ENCODE peak calls at places on chromosomes 2 and 18, in seven cellular contexts. K is IMR-90, T is HCT116, V is A549, B is GM12878, D is HepG2, L is H1. J is an unnamed sample.

GRCh38 chr2:36404312-36404711 is 48.7 kb downstream of the CRIM1 start:
- DNase-seq in T (peak; percentile 28), V (no peak), K (no peak), D (no peak), B (no peak), L (no peak), J (no peak)

GRCh38 chr18:44411277-44411900 is 269.3 kb upstream of the SETBP1 start:
- DNase-seq in T (no peak), L (no peak), B (no peak), K (no peak), V (no peak), D (no peak), J (no peak)

GRCh38 chr2:234623521-234623991 is 126.7 kb upstream of the ARL4C start:
- DNase-seq in T (no peak), B (no peak), D (no peak), V (no peak), L (no peak), K (no peak), J (no peak)

GRCh38 chr2:39778233-39778632 is 825 bp downstream of the THUMPD2 start:
- DNase-seq in T (no peak), V (peak; percentile 25), K (no peak), B (no peak), D (no peak), L (no peak), J (no peak)

GRCh38 chr2:120831891-120832290 is 96.2 kb downstream of the GLI2 start:
- DNase-seq in T (no peak), V (no peak), B (no peak), K (no peak), D (no peak), L (no peak), J (no peak)

GRCh38 chr2:171260471-171261424 is 100.1 kb upstream of the TLK1 start:
- DNase-seq in V (no peak), T (no peak), K (no peak), B (peak; percentile 55), L (peak; percentile 53), D (peak; percentile 32), J (no peak)

GRCh38 chr2:216023055-216023648 is 9.8 kb upstream of the MREG start:
- DNase-seq in T (peak; percentile 42), V (peak; percentile 74), L (peak; percentile 31), B (no peak), K (peak; percentile 52), D (peak; percentile 66), J (peak; percentile 61)

GRCh38 chr18:34933880-34934689 is 107.1 kb upstream of the MAPRE2 start:
- DNase-seq in L (no peak), T (no peak), V (no peak), K (peak; percentile 31), D (no peak), B (no peak), J (no peak)

GRCh38 chr2:136135924-136136906 is 18.3 kb upstream of the CXCR4 start:
- DNase-seq in K (no peak), B (no peak), L (no peak), T (no peak), D (no peak), V (no peak), J (no peak)

GRCh38 chr2:72803151-72803550 is 22.7 kb downstream of the EXOC6B start:
- DNase-seq in V (no peak), T (no peak), D (no peak), L (no peak), K (peak; percentile 66), B (no peak), J (no peak)

GRCh38 chr2:74293191-74294065 is 49.8 kb downstream of the SLC4A5 start:
- DNase-seq in B (no peak), L (no peak), K (peak; percentile 6), V (no peak), D (no peak), T (no peak), J (no peak)

GRCh38 chr18:7395566-7395965 is 164.7 kb downstream of the LRRC30 start:
- DNase-seq in D (no peak), B (no peak), K (no peak), V (no peak), T (no peak), L (no peak), J (no peak)

GRCh38 chr2:223383315-223383714 is 218.8 kb downstream of the SCG2 start:
- DNase-seq in D (no peak), L (no peak), V (no peak), B (no peak), T (no peak), K (peak; percentile 1), J (no peak)

GRCh38 chr2:9494096-9494495 is 19.7 kb downstream of the IAH1 start:
- DNase-seq in T (no peak), D (no peak), V (no peak), K (no peak), B (no peak), L (no peak), J (no peak)

GRCh38 chr2:9497017-9497416 is 22.7 kb downstream of the IAH1 start:
- DNase-seq in B (no peak), V (no peak), L (no peak), T (no peak), K (no peak), D (no peak), J (no peak)

GRCh38 chr2:9492927-9493326 is 18.6 kb downstream of the IAH1 start:
- DNase-seq in D (no peak), T (no peak), L (no peak), B (no peak), K (no peak), V (no peak), J (no peak)

GRCh38 chr2:9493478-9493877 is 19.1 kb downstream of the IAH1 start:
- DNase-seq in T (no peak), L (no peak), D (no peak), B (no peak), V (no peak), K (no peak), J (no peak)

DNA sequence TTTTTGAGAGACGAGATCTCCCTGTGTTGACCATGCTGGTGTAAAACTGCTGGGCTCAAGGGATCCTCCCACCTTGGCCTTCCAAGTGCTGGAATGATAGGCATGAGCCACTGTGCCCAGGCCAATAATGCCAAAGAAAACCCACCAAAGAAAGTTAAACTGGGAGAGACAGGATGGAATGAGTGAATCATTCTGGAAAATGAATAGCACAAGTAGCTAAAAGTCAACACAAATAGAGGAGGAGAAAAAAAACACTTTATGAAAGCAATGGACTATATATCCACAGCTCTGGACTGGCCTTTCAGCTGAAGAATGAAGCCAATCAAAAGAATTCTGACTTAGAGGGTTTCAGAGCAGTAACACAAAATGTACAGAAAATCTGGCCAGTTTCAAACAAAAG is 23.9 kb downstream of the IAH1 start:
- DNase-seq in D (no peak), T (no peak), K (no peak), B (no peak), L (no peak), V (no peak), J (no peak)
- TF ChIP-seq CEBPB in D (no peak), T (no peak), K (no peak), B (no peak), L (no peak), V (no peak), J (no peak)

GRCh38 chr2:236512902-236513433 is 56.7 kb upstream of the ACKR3 start:
- DNase-seq in B (peak; percentile 45), V (peak; percentile 28), T (peak; percentile 22), D (peak; percentile 23), L (peak; percentile 53), K (peak; percentile 34), J (peak; percentile 51)
- TF ChIP-seq CEBPB in B (no peak), V (no peak), T (no peak), D (no peak), L (peak; percentile 3), K (no peak), J (no peak)

GRCh38 chr2:98899041-98899702 is 36.9 kb downstream of the CRACDL start:
- DNase-seq in K (no peak), L (no peak), V (no peak), D (no peak), B (no peak), T (no peak), J (no peak)
- TF ChIP-seq CEBPB in K (no peak), L (no peak), V (no peak), D (no peak), B (no peak), T (no peak), J (no peak)

GRCh38 chr2:177599956-177600355 is 207.4 kb downstream of the AGPS start:
- DNase-seq in D (peak; percentile 35), B (no peak), L (no peak), K (no peak), V (no peak), T (no peak), J (no peak)

GRCh38 chr2:177599072-177599688 is 206.6 kb downstream of the AGPS start:
- DNase-seq in D (peak; percentile 91), L (no peak), B (no peak), T (no peak), V (no peak), K (no peak), J (no peak)

GRCh38 chr2:177597759-177598158 is 205.2 kb downstream of the AGPS start:
- DNase-seq in L (no peak), B (no peak), V (no peak), T (no peak), K (no peak), D (no peak), J (no peak)

GRCh38 chr2:177596866-177597265 is 204.3 kb downstream of the AGPS start:
- DNase-seq in D (no peak), L (no peak), T (no peak), B (no peak), V (no peak), K (no peak), J (no peak)

DNA sequence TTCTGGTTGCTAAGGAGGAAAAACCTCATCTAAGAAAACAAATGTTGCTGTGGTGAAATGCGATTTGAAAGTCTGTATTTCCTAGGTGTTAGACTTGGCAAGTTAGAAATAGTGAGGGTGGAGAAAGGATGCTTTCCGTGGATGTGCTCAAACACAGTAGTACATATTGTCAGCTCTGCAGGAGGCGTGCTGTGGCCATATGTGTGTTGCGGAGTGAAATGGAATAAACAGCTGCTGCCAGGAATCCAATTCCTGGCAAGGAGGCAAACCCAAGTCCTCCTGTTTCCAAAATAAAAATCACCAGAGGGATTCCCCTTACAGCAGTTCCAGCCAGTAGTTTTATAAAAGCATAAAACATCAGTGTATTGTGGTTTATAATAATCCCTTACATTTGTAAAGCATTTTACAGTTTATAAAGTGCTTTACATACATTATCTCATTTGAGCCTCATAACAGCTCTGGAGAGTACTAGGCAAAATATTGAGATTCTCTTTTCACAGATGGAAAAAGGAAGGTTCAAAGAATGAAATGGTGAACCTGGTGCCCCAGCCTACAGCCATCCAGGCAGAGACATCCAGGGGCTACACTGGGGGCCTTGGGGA is 205.8 kb downstream of the AGPS start:
- DNase-seq in L (no peak), B (no peak), D (no peak), K (peak; percentile 23), V (no peak), T (no peak), J (no peak)
- TF ChIP-seq CEBPB in L (no peak), B (no peak), D (no peak), K (no peak), V (no peak), T (no peak), J (no peak)

GRCh38 chr2:241213036-241213435 is 24.6 kb downstream of the ANO7 start:
- DNase-seq in T (no peak), B (no peak), K (no peak), L (no peak), D (no peak), V (no peak), J (no peak)
- TF ChIP-seq CEBPB in T (no peak), B (no peak), K (no peak), L (no peak), D (no peak), V (no peak), J (no peak)